ENCODE peak calls at places on chromosomes 5 and 9, in nine cellular contexts. N is HCT116, R is mesenchymal stem cell, W is GM12878, S is Karpas-422, Q is MM.1S, A is hepatocyte, E is OCI-LY7, D is neuronal stem cell. J is an unnamed sample.
A peak's percentile ranks its signal among the peaks of the same experiment; 100 is the strongest.

GRCh38 chr5:118791986-118792734 is 196.2 kb downstream of the DTWD2 start:
- DNase-seq in N (peak; percentile 45), D (peak; percentile 27), E (peak; percentile 72), S (peak; percentile 74), R (peak; percentile 85), W (peak; percentile 36), A (peak; percentile 85), Q (peak; percentile 78), J (peak; percentile 12)

GRCh38 chr5:34923694-34924461 is 5.5 kb upstream of the DNAJC21 start:
- DNase-seq in Q (no peak), W (no peak), D (no peak), A (peak; percentile 63), R (peak; percentile 93), S (peak; percentile 48), N (peak; percentile 74), E (no peak), J (peak; percentile 93)

GRCh38 chr9:72586388-72587160 is 65.2 kb downstream of the TMC1 start:
- DNase-seq in W (no peak), A (peak; percentile 32), D (no peak), E (no peak), N (no peak), Q (no peak), R (peak; percentile 95), S (no peak), J (peak; percentile 89)

GRCh38 chr9:109311281-109311680 is 9.6 kb downstream of the EPB41L4B start:
- DNase-seq in Q (no peak), N (no peak), R (no peak), D (no peak), W (no peak), A (no peak), E (no peak), S (no peak), J (no peak)

GRCh38 chr9:32424616-32425015 is 40.2 kb downstream of the ACO1 start:
- DNase-seq in R (peak; percentile 81), E (no peak), Q (no peak), W (no peak), S (no peak), D (no peak), A (no peak), N (no peak), J (peak; percentile 67)

GRCh38 chr9:120579139-120579749 is 723 bp downstream of the CDK5RAP2 start:
- DNase-seq in A (peak; percentile 40), S (peak; percentile 54), R (peak; percentile 28), Q (no peak), E (peak; percentile 14), D (no peak), N (no peak), W (no peak), J (no peak)

GRCh38 chr5:172731286-172732073 is 39.5 kb downstream of the DUSP1 start:
- DNase-seq in W (no peak), E (no peak), S (no peak), A (peak; percentile 81), D (no peak), N (peak; percentile 66), R (no peak), Q (no peak), J (peak; percentile 89)

GRCh38 chr5:171571663-171572062 is 152.2 kb downstream of the FGF18 start:
- DNase-seq in R (peak; percentile 33), N (no peak), S (no peak), D (no peak), W (no peak), Q (no peak), A (peak; percentile 24), E (no peak), J (peak; percentile 7)

GRCh38 chr9:28163619-28164018 is 590.3 kb upstream of the C9orf72 start:
- DNase-seq in D (no peak), R (no peak), W (no peak), Q (no peak), S (no peak), E (no peak), N (no peak), A (no peak), J (no peak)

GRCh38 chr5:42751044-42751443 is 5.6 kb upstream of the CCDC152 start:
- DNase-seq in S (no peak), R (no peak), E (no peak), N (no peak), A (no peak), Q (no peak), D (no peak), W (no peak), J (no peak)

GRCh38 chr5:169280286-169280685 is 20.7 kb downstream of the SLIT3 start:
- DNase-seq in W (no peak), R (no peak), N (no peak), E (no peak), S (no peak), D (no peak), A (no peak), Q (no peak), J (no peak)

GRCh38 chr9:116264361-116264760 is 110.8 kb downstream of the PAPPA start:
- DNase-seq in N (no peak), D (no peak), E (no peak), S (no peak), W (no peak), R (no peak), A (no peak), Q (no peak), J (no peak)

GRCh38 chr9:131330814-131331600 is 41.5 kb downstream of the PLPP7 start:
- DNase-seq in N (no peak), W (no peak), A (no peak), E (no peak), R (no peak), Q (no peak), D (peak; percentile 63), S (peak; percentile 6), J (no peak)

GRCh38 chr5:73369283-73369682 is 79.3 kb downstream of the FOXD1 start:
- DNase-seq in R (no peak), N (no peak), A (no peak), S (no peak), W (no peak), Q (no peak), D (no peak), E (no peak), J (no peak)

GRCh38 chr5:61450880-61451279 is 118.8 kb downstream of the ZSWIM6 start:
- DNase-seq in N (peak; percentile 51), D (no peak), W (no peak), R (peak; percentile 51), S (no peak), Q (no peak), E (no peak), A (no peak), J (no peak)

GRCh38 chr5:144191998-144192397 is 21.3 kb downstream of the KCTD16 start:
- DNase-seq in N (peak; percentile 65), R (peak; percentile 84), Q (peak; percentile 95), A (peak; percentile 73), E (peak; percentile 87), D (no peak), S (peak; percentile 91), W (peak; percentile 73), J (peak; percentile 56)

GRCh38 chr9:76621011-76621410 is 143.2 kb upstream of the PCA3 start:
- DNase-seq in R (no peak), N (no peak), E (peak; percentile 48), D (no peak), W (no peak), S (no peak), Q (no peak), A (no peak), J (no peak)

GRCh38 chr9:21813575-21814473 is 11.4 kb downstream of the MTAP start:
- DNase-seq in E (peak; percentile 85), A (peak; percentile 91), W (no peak), R (peak; percentile 87), D (peak; percentile 60), S (peak; percentile 90), N (peak; percentile 69), Q (peak; percentile 63), J (peak; percentile 75)

GRCh38 chr5:43646997-43647396 is 44.0 kb downstream of the NNT start:
- DNase-seq in N (no peak), R (peak; percentile 25), S (no peak), W (no peak), A (no peak), Q (no peak), E (no peak), D (no peak), J (peak; percentile 25)

GRCh38 chr5:160508780-160509361 is 87.2 kb downstream of the PTTG1 start:
- DNase-seq in D (peak; percentile 78), W (peak; percentile 76), R (peak; percentile 77), Q (peak; percentile 78), S (peak; percentile 92), N (peak; percentile 73), E (peak; percentile 80), A (peak; percentile 89), J (peak; percentile 60)
- H2AFZ ChIP-seq in D (no peak overlapping the region), W (peak overlapping the region; percentile 65), R (no peak overlapping the region), Q (no peak overlapping the region), S (no peak overlapping the region), N (peak overlapping the region; percentile 68), E (no peak overlapping the region), A (no peak overlapping the region), J (no peak overlapping the region)

DNA sequence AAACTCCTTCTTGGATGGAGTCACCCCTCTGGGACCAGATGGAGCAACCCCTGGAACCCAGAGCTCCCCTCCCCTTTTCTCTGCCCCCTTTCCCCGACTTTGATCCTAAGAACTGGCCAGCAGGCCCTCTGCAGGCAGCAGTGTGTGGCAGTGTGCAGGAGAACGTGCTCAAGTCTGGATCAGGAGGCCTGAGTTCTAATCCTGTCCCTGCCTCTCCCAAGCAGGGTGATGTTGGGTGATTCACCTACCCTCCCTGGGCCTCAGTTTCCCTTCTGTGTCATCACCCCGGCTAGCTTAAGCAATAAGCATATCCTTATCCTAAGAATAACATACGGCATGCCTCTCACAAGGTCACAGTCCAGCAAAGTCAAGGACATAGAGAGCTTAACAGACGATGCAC is 67.6 kb downstream of the C9orf50 start:
- DNase-seq in Q (no peak), E (no peak), A (no peak), N (no peak), R (no peak), W (no peak), D (no peak), S (no peak), J (no peak)
- H2AFZ ChIP-seq in Q (no peak overlapping the region), E (no peak overlapping the region), A (no peak overlapping the region), N (no peak overlapping the region), R (no peak overlapping the region), W (no peak overlapping the region), D (no peak overlapping the region), S (no peak overlapping the region), J (no peak overlapping the region)

DNA sequence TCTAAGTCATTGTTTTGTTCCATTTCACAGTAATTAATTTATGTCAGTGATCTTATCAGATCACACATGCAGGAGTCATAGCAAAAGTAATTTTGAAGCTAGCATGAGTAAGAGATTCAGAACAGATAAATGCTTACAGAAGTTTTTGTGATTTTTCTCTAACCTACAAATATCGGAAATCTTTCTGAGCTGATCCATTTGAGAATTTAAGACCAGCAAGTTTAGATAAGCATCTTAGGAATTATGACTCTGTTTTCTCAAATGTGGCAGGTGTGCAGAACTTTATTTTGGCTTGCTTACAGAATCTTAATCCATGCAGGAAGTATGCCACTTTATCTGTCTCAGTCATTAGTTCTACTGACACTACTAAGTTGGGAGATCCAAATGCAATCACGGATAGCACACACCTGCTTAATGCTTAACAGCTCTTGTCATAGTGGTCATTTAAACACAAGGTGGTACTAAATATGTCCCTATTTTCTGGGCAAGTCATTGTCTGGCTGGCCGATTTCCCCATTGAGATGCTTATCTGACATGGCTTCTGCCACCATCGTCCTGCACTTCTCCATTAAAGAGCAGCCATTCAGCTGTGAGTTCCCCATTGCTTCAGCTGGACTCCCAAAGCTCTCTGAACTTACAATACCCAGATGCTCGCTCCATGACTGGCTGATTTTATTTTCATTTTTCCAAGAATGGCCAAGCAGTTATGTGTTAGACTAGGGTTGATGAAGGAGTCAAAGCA is 305.4 kb upstream of the NUDT12 start:
- DNase-seq in E (no peak), N (no peak), D (no peak), S (no peak), W (no peak), R (no peak), A (no peak), Q (no peak), J (peak; percentile 9)
- H2AFZ ChIP-seq in E (no peak overlapping the region), N (no peak overlapping the region), D (peak overlapping the region; percentile 67), S (no peak overlapping the region), W (no peak overlapping the region), R (no peak overlapping the region), A (no peak overlapping the region), Q (no peak overlapping the region), J (peak overlapping the region; percentile 53)

GRCh38 chr9:18855636-18856035 is 177.4 kb downstream of the SAXO1 start:
- DNase-seq in Q (no peak), S (no peak), N (no peak), R (no peak), E (no peak), W (no peak), A (no peak), D (no peak), J (no peak)
- H2AFZ ChIP-seq in Q (no peak overlapping the region), S (no peak overlapping the region), N (no peak overlapping the region), R (no peak overlapping the region), E (no peak overlapping the region), W (no peak overlapping the region), A (no peak overlapping the region), D (no peak overlapping the region), J (no peak overlapping the region)